ENCODE peak calls at places on chromosomes 3 and 15, in five cellular contexts. One of them, this sample, is unnamed.

GRCh38 chr15:70025413-70026296 is 72.1 kb downstream of the TLE3 start:
- DNase-seq in activated naive CD4-positive, alpha-beta T cell: no peak
- DNase-seq in activated CD8-positive, alpha-beta memory T cell treated with anti-CD3 and anti-CD28 coated beads for 48 hours: no peak
- DNase-seq in PC-3: no peak
- DNase-seq in T-helper 17 cell: no peak
- DNase-seq in this sample: no peak

GRCh38 chr3:50260027-50260941 is 8.7 kb upstream of the SEMA3B start:
- DNase-seq in activated naive CD4-positive, alpha-beta T cell: peak; percentile 66
- DNase-seq in PC-3: peak; percentile 94
- DNase-seq in activated CD8-positive, alpha-beta memory T cell treated with anti-CD3 and anti-CD28 coated beads for 48 hours: peak; percentile 80
- DNase-seq in T-helper 17 cell: peak; percentile 79
- DNase-seq in this sample: peak; percentile 71

GRCh38 chr3:30399394-30400181 is 206.8 kb upstream of the TGFBR2 start:
- DNase-seq in activated naive CD4-positive, alpha-beta T cell: no peak
- DNase-seq in activated CD8-positive, alpha-beta memory T cell treated with anti-CD3 and anti-CD28 coated beads for 48 hours: no peak
- DNase-seq in T-helper 17 cell: no peak
- DNase-seq in PC-3: peak; percentile 18
- DNase-seq in this sample: no peak

GRCh38 chr3:191120447-191121304 is 78.4 kb upstream of the OSTN start:
- DNase-seq in PC-3: peak; percentile 13
- DNase-seq in activated CD8-positive, alpha-beta memory T cell treated with anti-CD3 and anti-CD28 coated beads for 48 hours: no peak
- DNase-seq in activated naive CD4-positive, alpha-beta T cell: no peak
- DNase-seq in T-helper 17 cell: no peak
- DNase-seq in this sample: no peak

GRCh38 chr15:81877533-81878227 is 168.1 kb downstream of the MEX3B start:
- DNase-seq in T-helper 17 cell: no peak
- DNase-seq in PC-3: no peak
- DNase-seq in activated naive CD4-positive, alpha-beta T cell: no peak
- DNase-seq in activated CD8-positive, alpha-beta memory T cell treated with anti-CD3 and anti-CD28 coated beads for 48 hours: no peak
- DNase-seq in this sample: no peak

GRCh38 chr3:138249636-138250035 is 62.5 kb downstream of the ARMC8 start:
- DNase-seq in activated naive CD4-positive, alpha-beta T cell: no peak
- DNase-seq in T-helper 17 cell: no peak
- DNase-seq in activated CD8-positive, alpha-beta memory T cell treated with anti-CD3 and anti-CD28 coated beads for 48 hours: no peak
- DNase-seq in PC-3: no peak
- DNase-seq in this sample: no peak

GRCh38 chr3:29537889-29538609 is 257.2 kb downstream of the RBMS3 start:
- DNase-seq in activated naive CD4-positive, alpha-beta T cell: no peak
- DNase-seq in activated CD8-positive, alpha-beta memory T cell treated with anti-CD3 and anti-CD28 coated beads for 48 hours: no peak
- DNase-seq in PC-3: peak; percentile 52
- DNase-seq in T-helper 17 cell: no peak
- DNase-seq in this sample: no peak

GRCh38 chr3:160379628-160380214 is 19.3 kb downstream of the IFT80 start:
- DNase-seq in activated CD8-positive, alpha-beta memory T cell treated with anti-CD3 and anti-CD28 coated beads for 48 hours: no peak
- DNase-seq in PC-3: no peak
- DNase-seq in activated naive CD4-positive, alpha-beta T cell: no peak
- DNase-seq in T-helper 17 cell: no peak
- DNase-seq in this sample: no peak

GRCh38 chr3:13106308-13106970 is 33.2 kb upstream of the IQSEC1 start:
- DNase-seq in activated naive CD4-positive, alpha-beta T cell: no peak
- DNase-seq in PC-3: peak; percentile 98
- DNase-seq in T-helper 17 cell: no peak
- DNase-seq in activated CD8-positive, alpha-beta memory T cell treated with anti-CD3 and anti-CD28 coated beads for 48 hours: no peak
- DNase-seq in this sample: no peak

GRCh38 chr3:120396469-120396868 is 47.3 kb upstream of the LRRC58 start:
- DNase-seq in T-helper 17 cell: no peak
- DNase-seq in activated CD8-positive, alpha-beta memory T cell treated with anti-CD3 and anti-CD28 coated beads for 48 hours: no peak
- DNase-seq in PC-3: no peak
- DNase-seq in activated naive CD4-positive, alpha-beta T cell: no peak
- DNase-seq in this sample: no peak

GRCh38 chr15:69035205-69035917 is 20.9 kb downstream of the NOX5 start:
- DNase-seq in T-helper 17 cell: no peak
- DNase-seq in activated CD8-positive, alpha-beta memory T cell treated with anti-CD3 and anti-CD28 coated beads for 48 hours: no peak
- DNase-seq in activated naive CD4-positive, alpha-beta T cell: no peak
- DNase-seq in PC-3: peak; percentile 92
- DNase-seq in this sample: no peak